ENCODE peak calls at places on chromosomes 4 and X, in seven cellular contexts. One of them, this sample, is unnamed.

GRCh38 chr4:183919173-183919572 is 14.1 kb downstream of the STOX2 start:
- DNase-seq in transverse colon: no peak
- DNase-seq in left ventricle myocardium inferior: peak; percentile 54
- DNase-seq in upper lobe of left lung: no peak
- DNase-seq in CD8-positive, alpha-beta T cell: no peak
- DNase-seq in suprapubic skin: no peak
- DNase-seq in A673: no peak
- DNase-seq in this sample: no peak

GRCh38 chrX:20668550-20668949 is 401.8 kb upstream of the RPS6KA3 start:
- DNase-seq in CD8-positive, alpha-beta T cell: no peak
- DNase-seq in upper lobe of left lung: no peak
- DNase-seq in A673: no peak
- DNase-seq in left ventricle myocardium inferior: no peak
- DNase-seq in suprapubic skin: no peak
- DNase-seq in transverse colon: no peak
- DNase-seq in this sample: no peak

GRCh38 chr4:154822775-154823174 is 41.7 kb downstream of the RBM46 start:
- DNase-seq in A673: no peak
- DNase-seq in suprapubic skin: no peak
- DNase-seq in transverse colon: no peak
- DNase-seq in upper lobe of left lung: no peak
- DNase-seq in left ventricle myocardium inferior: no peak
- DNase-seq in CD8-positive, alpha-beta T cell: no peak
- DNase-seq in this sample: no peak

GRCh38 chr4:80731436-80731835 is 299.1 kb upstream of the BMP3 start:
- DNase-seq in suprapubic skin: no peak
- DNase-seq in A673: no peak
- DNase-seq in left ventricle myocardium inferior: no peak
- DNase-seq in CD8-positive, alpha-beta T cell: no peak
- DNase-seq in transverse colon: no peak
- DNase-seq in upper lobe of left lung: no peak
- DNase-seq in this sample: no peak

GRCh38 chrX:86171366-86171765 is 23.1 kb downstream of the DACH2 start:
- DNase-seq in transverse colon: no peak
- DNase-seq in A673: peak; percentile 29
- DNase-seq in upper lobe of left lung: no peak
- DNase-seq in suprapubic skin: no peak
- DNase-seq in CD8-positive, alpha-beta T cell: no peak
- DNase-seq in left ventricle myocardium inferior: no peak
- DNase-seq in this sample: no peak

GRCh38 chr4:38162240-38162784 is 202.1 kb downstream of the PTTG2 start:
- DNase-seq in transverse colon: no peak
- DNase-seq in A673: no peak
- DNase-seq in suprapubic skin: no peak
- DNase-seq in CD8-positive, alpha-beta T cell: no peak
- DNase-seq in upper lobe of left lung: no peak
- DNase-seq in left ventricle myocardium inferior: no peak
- DNase-seq in this sample: no peak

GRCh38 chr4:127782275-127783025 is at the start of gene HSPA4L:
- DNase-seq in upper lobe of left lung: peak; percentile 70
- DNase-seq in suprapubic skin: peak; percentile 78
- DNase-seq in CD8-positive, alpha-beta T cell: peak; percentile 50
- DNase-seq in transverse colon: peak; percentile 31
- DNase-seq in left ventricle myocardium inferior: peak; percentile 48
- DNase-seq in A673: peak; percentile 56
- DNase-seq in this sample: peak; percentile 67

GRCh38 chrX:24495700-24496099 is 30.6 kb downstream of the PDK3 start:
- DNase-seq in suprapubic skin: no peak
- DNase-seq in left ventricle myocardium inferior: no peak
- DNase-seq in upper lobe of left lung: no peak
- DNase-seq in CD8-positive, alpha-beta T cell: no peak
- DNase-seq in A673: no peak
- DNase-seq in transverse colon: no peak
- DNase-seq in this sample: no peak

GRCh38 chr4:188660796-188661195 is 521.6 kb downstream of the TRIML1 start:
- DNase-seq in upper lobe of left lung: no peak
- DNase-seq in suprapubic skin: no peak
- DNase-seq in A673: no peak
- DNase-seq in left ventricle myocardium inferior: no peak
- DNase-seq in transverse colon: no peak
- DNase-seq in CD8-positive, alpha-beta T cell: no peak
- DNase-seq in this sample: no peak

GRCh38 chrX:103918050-103918449 is 44.4 kb upstream of the TMSB15B start:
- DNase-seq in CD8-positive, alpha-beta T cell: peak; percentile 61
- DNase-seq in upper lobe of left lung: peak; percentile 40
- DNase-seq in suprapubic skin: no peak
- DNase-seq in transverse colon: peak; percentile 49
- DNase-seq in A673: peak; percentile 81
- DNase-seq in left ventricle myocardium inferior: peak; percentile 20
- DNase-seq in this sample: no peak

GRCh38 chrX:154006965-154007364 is 12.7 kb downstream of the IRAK1 start:
- DNase-seq in left ventricle myocardium inferior: no peak
- DNase-seq in transverse colon: no peak
- DNase-seq in upper lobe of left lung: no peak
- DNase-seq in suprapubic skin: no peak
- DNase-seq in A673: no peak
- DNase-seq in CD8-positive, alpha-beta T cell: no peak
- DNase-seq in this sample: no peak

GRCh38 chr4:181728567-181728966 is 514.6 kb upstream of the TENM3 start:
- DNase-seq in upper lobe of left lung: no peak
- DNase-seq in CD8-positive, alpha-beta T cell: no peak
- DNase-seq in left ventricle myocardium inferior: no peak
- DNase-seq in A673: no peak
- DNase-seq in transverse colon: no peak
- DNase-seq in suprapubic skin: no peak
- DNase-seq in this sample: no peak

GRCh38 chrX:86946569-86946968 is 571.0 kb upstream of the KLHL4 start:
- DNase-seq in transverse colon: no peak
- DNase-seq in upper lobe of left lung: no peak
- DNase-seq in suprapubic skin: no peak
- DNase-seq in CD8-positive, alpha-beta T cell: no peak
- DNase-seq in A673: peak; percentile 28
- DNase-seq in left ventricle myocardium inferior: no peak
- DNase-seq in this sample: no peak

GRCh38 chr4:29277381-29277780 is 1442.8 kb upstream of the PCDH7 start:
- DNase-seq in upper lobe of left lung: no peak
- DNase-seq in suprapubic skin: no peak
- DNase-seq in CD8-positive, alpha-beta T cell: no peak
- DNase-seq in left ventricle myocardium inferior: no peak
- DNase-seq in transverse colon: no peak
- DNase-seq in A673: peak; percentile 83
- DNase-seq in this sample: no peak

GRCh38 chr4:22778547-22779163 is 85.9 kb downstream of the GBA3 start:
- DNase-seq in CD8-positive, alpha-beta T cell: no peak
- DNase-seq in upper lobe of left lung: no peak
- DNase-seq in suprapubic skin: no peak
- DNase-seq in A673: no peak
- DNase-seq in transverse colon: no peak
- DNase-seq in left ventricle myocardium inferior: no peak
- DNase-seq in this sample: no peak

GRCh38 chr4:112511294-112512118 is 4.5 kb downstream of the NEUROG2 start:
- DNase-seq in left ventricle myocardium inferior: no peak
- DNase-seq in transverse colon: no peak
- DNase-seq in CD8-positive, alpha-beta T cell: no peak
- DNase-seq in upper lobe of left lung: no peak
- DNase-seq in A673: no peak
- DNase-seq in suprapubic skin: no peak
- DNase-seq in this sample: no peak

GRCh38 chrX:132612990-132613564 is 124.2 kb upstream of the MBNL3 start:
- DNase-seq in upper lobe of left lung: peak; percentile 42
- DNase-seq in left ventricle myocardium inferior: peak; percentile 19
- DNase-seq in A673: peak; percentile 47
- DNase-seq in CD8-positive, alpha-beta T cell: peak; percentile 53
- DNase-seq in transverse colon: peak; percentile 27
- DNase-seq in suprapubic skin: no peak
- DNase-seq in this sample: no peak

GRCh38 chr4:152352215-152352614 is 183.7 kb downstream of the FBXW7 start:
- DNase-seq in A673: no peak
- DNase-seq in transverse colon: no peak
- DNase-seq in left ventricle myocardium inferior: no peak
- DNase-seq in upper lobe of left lung: no peak
- DNase-seq in suprapubic skin: no peak
- DNase-seq in CD8-positive, alpha-beta T cell: no peak
- DNase-seq in this sample: no peak
- H3K4me3 ChIP-seq in A673: peak overlapping the region; percentile 53
- H3K4me3 ChIP-seq in transverse colon: peak overlapping the region; percentile 25
- H3K4me3 ChIP-seq in left ventricle myocardium inferior: peak overlapping the region; percentile 68
- H3K4me3 ChIP-seq in upper lobe of left lung: peak overlapping the region; percentile 34
- H3K4me3 ChIP-seq in suprapubic skin: peak overlapping the region; percentile 48
- H3K4me3 ChIP-seq in CD8-positive, alpha-beta T cell: peak overlapping the region; percentile 19
- H3K4me3 ChIP-seq in this sample: peak overlapping the region; percentile 56

DNA sequence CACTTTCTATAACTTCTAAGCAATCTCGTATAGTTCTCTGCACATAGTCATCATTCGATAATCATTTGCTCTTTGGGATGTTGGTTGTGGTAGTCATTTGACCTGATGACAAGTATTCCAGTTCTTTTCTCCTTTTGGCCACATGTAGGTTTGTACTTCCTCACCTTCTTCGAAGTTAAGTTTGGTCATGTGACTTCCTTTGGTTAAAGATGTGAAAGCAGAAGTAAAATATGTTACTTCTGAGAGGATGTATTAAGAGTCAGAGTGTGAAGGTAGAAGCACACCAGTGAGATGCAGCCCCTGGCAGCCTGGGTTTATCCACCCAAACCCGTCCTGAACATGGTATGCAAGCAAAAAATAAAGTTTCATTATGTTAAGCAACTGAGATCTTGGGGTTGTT is 48.9 kb upstream of the ZNF518B start:
- DNase-seq in CD8-positive, alpha-beta T cell: no peak
- DNase-seq in upper lobe of left lung: no peak
- DNase-seq in suprapubic skin: no peak
- DNase-seq in A673: no peak
- DNase-seq in transverse colon: no peak
- DNase-seq in left ventricle myocardium inferior: no peak
- DNase-seq in this sample: no peak
- H3K4me1 ChIP-seq in CD8-positive, alpha-beta T cell: no peaks in the 10 kb centered on the region
- H3K4me1 ChIP-seq in upper lobe of left lung: no peaks in the 10 kb centered on the region
- H3K4me1 ChIP-seq in suprapubic skin: no peaks in the 10 kb centered on the region
- H3K4me1 ChIP-seq in A673: no peaks in the 10 kb centered on the region
- H3K4me1 ChIP-seq in transverse colon: no peaks in the 10 kb centered on the region
- H3K4me1 ChIP-seq in left ventricle myocardium inferior: no peaks in the 10 kb centered on the region
- H3K4me1 ChIP-seq in this sample: no peaks in the 10 kb centered on the region

GRCh38 chrX:135194684-135195083 is 23.5 kb upstream of the CT55 start:
- DNase-seq in transverse colon: no peak
- DNase-seq in CD8-positive, alpha-beta T cell: no peak
- DNase-seq in upper lobe of left lung: no peak
- DNase-seq in A673: peak; percentile 12
- DNase-seq in left ventricle myocardium inferior: no peak
- DNase-seq in suprapubic skin: no peak
- DNase-seq in this sample: no peak

GRCh38 chrX:135193740-135194139 is 22.5 kb upstream of the CT55 start:
- DNase-seq in transverse colon: no peak
- DNase-seq in suprapubic skin: no peak
- DNase-seq in A673: no peak
- DNase-seq in CD8-positive, alpha-beta T cell: no peak
- DNase-seq in upper lobe of left lung: no peak
- DNase-seq in left ventricle myocardium inferior: no peak
- DNase-seq in this sample: no peak

GRCh38 chrX:135185795-135186443 is 14.7 kb upstream of the CT55 start:
- DNase-seq in upper lobe of left lung: no peak
- DNase-seq in suprapubic skin: no peak
- DNase-seq in left ventricle myocardium inferior: no peak
- DNase-seq in A673: peak; percentile 80
- DNase-seq in transverse colon: no peak
- DNase-seq in CD8-positive, alpha-beta T cell: no peak
- DNase-seq in this sample: no peak

GRCh38 chrX:135191838-135192237 is 20.6 kb upstream of the CT55 start:
- DNase-seq in CD8-positive, alpha-beta T cell: no peak
- DNase-seq in upper lobe of left lung: no peak
- DNase-seq in left ventricle myocardium inferior: no peak
- DNase-seq in suprapubic skin: no peak
- DNase-seq in A673: no peak
- DNase-seq in transverse colon: no peak
- DNase-seq in this sample: no peak
- TF ChIP-seq CTCF in CD8-positive, alpha-beta T cell: no peak
- TF ChIP-seq CTCF in upper lobe of left lung: no peak
- TF ChIP-seq CTCF in left ventricle myocardium inferior: no peak
- TF ChIP-seq CTCF in suprapubic skin: no peak
- TF ChIP-seq CTCF in A673: no peak
- TF ChIP-seq CTCF in transverse colon: no peak
- TF ChIP-seq CTCF in this sample: no peak

GRCh38 chr4:186723207-186724047 is at the start of gene FAT1:
- DNase-seq in left ventricle myocardium inferior: peak; percentile 73
- DNase-seq in CD8-positive, alpha-beta T cell: no peak
- DNase-seq in transverse colon: peak; percentile 71
- DNase-seq in suprapubic skin: peak; percentile 69
- DNase-seq in upper lobe of left lung: peak; percentile 41
- DNase-seq in A673: peak; percentile 90
- DNase-seq in this sample: no peak
- H3K4me3 ChIP-seq in left ventricle myocardium inferior: peak within 1 kb of the TSS; percentile 92
- H3K4me3 ChIP-seq in CD8-positive, alpha-beta T cell: no peak within 1 kb of the TSS
- H3K4me3 ChIP-seq in transverse colon: peak within 1 kb of the TSS; percentile 90
- H3K4me3 ChIP-seq in suprapubic skin: peak within 1 kb of the TSS; percentile 95
- H3K4me3 ChIP-seq in upper lobe of left lung: peak within 1 kb of the TSS; percentile 80
- H3K4me3 ChIP-seq in A673: peak within 1 kb of the TSS; percentile 81
- H3K4me3 ChIP-seq in this sample: peak within 1 kb of the TSS; percentile 76